ENCODE peak calls at places on chromosomes 1 and 21, in four cellular contexts. Z is cardiac muscle cell, E is ascending aorta, P is dorsolateral prefrontal cortex. F is an unnamed sample.

GRCh38 chr1:20343149-20343936 is 52.7 kb downstream of the VWA5B1 start:
- DNase-seq in P (no peak), Z (peak; percentile 61), E (no peak), F (peak; percentile 41)

GRCh38 chr1:12344611-12345299 is 114.9 kb downstream of the VPS13D start:
- DNase-seq in E (no peak), P (peak; percentile 66), Z (no peak), F (peak; percentile 44)

GRCh38 chr1:109198043-109198695 is 15.5 kb upstream of the SARS1 start:
- DNase-seq in E (peak; percentile 75), P (no peak), Z (peak; percentile 37), F (no peak)

GRCh38 chr1:116122955-116123757 is 12.0 kb downstream of the MAB21L3 start:
- DNase-seq in Z (no peak), P (no peak), E (no peak), F (no peak)

GRCh38 chr1:6180215-6180577 is at the start of gene CHD5:
- DNase-seq in P (no peak), E (peak; percentile 74), Z (no peak), F (peak; percentile 32)

GRCh38 chr1:217747156-217747769 is 116.1 kb downstream of the SPATA17 start:
- DNase-seq in P (no peak), E (no peak), Z (peak; percentile 43), F (no peak)

GRCh38 chr1:3816331-3817137 is 20.2 kb upstream of the LRRC47 start:
- DNase-seq in P (no peak), E (no peak), Z (no peak), F (no peak)

GRCh38 chr1:113760102-113760804 is 967 bp upstream of the PHTF1 start:
- DNase-seq in Z (no peak), E (no peak), P (no peak), F (no peak)

GRCh38 chr21:37087188-37087587 is 14.1 kb downstream of the TTC3 start:
- DNase-seq in E (no peak), Z (peak; percentile 5), P (no peak), F (peak; percentile 18)

GRCh38 chr1:226938903-226939438 is 1.1 kb upstream of the COQ8A start:
- DNase-seq in E (no peak), Z (no peak), P (no peak), F (no peak)

GRCh38 chr1:218537131-218537904 is 192.2 kb downstream of the TGFB2 start:
- DNase-seq in P (no peak), Z (no peak), E (no peak), F (no peak)

GRCh38 chr1:15095492-15095867 is 58.1 kb upstream of the TMEM51 start:
- DNase-seq in Z (no peak), P (no peak), E (no peak), F (no peak)

GRCh38 chr21:17903029-17903806 is 84.1 kb upstream of the C21orf91 start:
- DNase-seq in E (no peak), P (no peak), Z (peak; percentile 17), F (no peak)

GRCh38 chr1:75732703-75733102 is 8.2 kb downstream of the ACADM start:
- DNase-seq in P (no peak), Z (no peak), E (no peak), F (no peak)

GRCh38 chr1:151939141-151939540 is 29.8 kb upstream of the THEM4 start:
- DNase-seq in Z (no peak), E (no peak), P (no peak), F (no peak)

GRCh38 chr1:90925928-90926869 is 95.6 kb downstream of the ZNF644 start:
- DNase-seq in Z (no peak), E (no peak), P (no peak), F (no peak)

GRCh38 chr1:228408869-228409805 is 2.5 kb upstream of the TRIM11 start:
- DNase-seq in E (no peak), Z (no peak), P (no peak), F (no peak)

GRCh38 chr1:195714248-195714647 is 894.0 kb downstream of the KCNT2 start:
- DNase-seq in Z (no peak), P (no peak), E (no peak), F (no peak)

GRCh38 chr1:171509191-171509590 is 23.9 kb downstream of the PRRC2C start:
- DNase-seq in Z (no peak), P (no peak), E (no peak), F (no peak)

GRCh38 chr1:201848230-201848629 is 19.3 kb downstream of the IPO9 start:
- DNase-seq in Z (no peak), P (no peak), E (no peak), F (no peak)

GRCh38 chr1:65026235-65026634 is 59.9 kb upstream of the JAK1 start:
- DNase-seq in Z (no peak), E (no peak), P (no peak), F (no peak)

GRCh38 chr1:31712041-31712440 is 8.2 kb upstream of the COL16A1 start:
- DNase-seq in P (no peak), E (no peak), Z (no peak), F (no peak)

GRCh38 chr1:198187973-198188588 is 31.3 kb downstream of the NEK7 start:
- DNase-seq in P (no peak), E (no peak), Z (no peak), F (no peak)

GRCh38 chr1:193479187-193479586 is 292.8 kb upstream of the B3GALT2 start:
- DNase-seq in P (no peak), Z (no peak), E (no peak), F (peak; percentile 91)

GRCh38 chr1:12690156-12690555 is 25.8 kb upstream of the AADACL3 start:
- DNase-seq in E (no peak), P (no peak), Z (no peak), F (no peak)

GRCh38 chr1:58922302-58923089 is 138.6 kb upstream of the JUN start:
- DNase-seq in Z (peak; percentile 43), E (no peak), P (no peak), F (peak; percentile 91)

GRCh38 chr21:41290106-41290799 is 26.3 kb upstream of the FAM3B start:
- DNase-seq in Z (no peak), P (no peak), E (no peak), F (no peak)

GRCh38 chr21:41294548-41295231 is 21.9 kb upstream of the FAM3B start:
- DNase-seq in E (no peak), P (no peak), Z (no peak), F (no peak)

DNA sequence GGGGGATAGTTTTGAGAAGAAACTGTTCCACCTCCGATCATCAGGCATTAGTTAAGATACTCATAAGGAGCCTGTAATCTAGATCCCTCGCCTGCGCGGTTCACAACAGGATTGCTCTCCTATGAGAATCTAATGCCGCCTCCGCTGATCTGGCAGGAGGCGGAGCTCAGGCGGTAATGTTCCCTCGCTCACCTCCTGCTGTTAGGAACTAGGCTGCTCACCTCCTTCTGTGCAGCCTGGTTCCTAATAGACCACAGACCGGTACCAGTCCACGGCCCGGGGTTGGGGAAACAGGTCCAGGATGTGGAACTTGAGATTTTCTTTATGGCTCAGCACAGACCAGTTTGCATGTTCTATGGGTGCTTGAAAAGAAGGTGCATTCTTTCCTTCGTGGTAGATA is 27.2 kb upstream of the FAM3B start:
- DNase-seq in P (no peak), E (no peak), Z (no peak), F (no peak)
- TF ChIP-seq CTCF in P (no peak), E (no peak), Z (no peak), F (no peak)

DNA sequence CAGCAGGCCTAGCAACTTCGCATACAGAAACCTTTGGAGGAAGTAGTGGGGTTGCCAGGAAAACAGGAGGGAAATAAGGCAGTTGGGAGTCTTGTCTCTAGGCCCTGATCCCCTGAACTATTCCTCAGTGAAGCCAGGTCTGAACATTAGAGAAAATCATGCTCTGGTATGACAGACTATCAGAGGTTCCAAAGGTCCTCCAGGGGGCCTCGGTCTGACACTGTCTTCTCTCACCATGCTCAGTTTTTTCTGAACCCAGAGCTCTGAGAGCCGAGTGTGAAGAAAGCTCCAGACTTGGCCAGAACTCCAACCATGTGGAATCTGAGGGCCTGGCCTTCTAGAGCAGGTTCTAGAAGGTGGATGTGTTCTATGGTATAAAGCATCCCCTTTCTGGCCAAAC is 4.0 kb downstream of the TOMM40L start:
- DNase-seq in E (no peak), Z (peak; percentile 38), P (no peak), F (no peak)
- TF ChIP-seq CTCF in E (no peak), Z (no peak), P (no peak), F (no peak)

GRCh38 chr21:43718872-43719747 is at the start of gene PDXK:
- DNase-seq in P (peak; percentile 77), Z (peak; percentile 92), E (peak; percentile 92), F (peak; percentile 84)
- TF ChIP-seq CTCF in P (peak; percentile 24), Z (peak; percentile 3), E (no peak), F (no peak)

DNA sequence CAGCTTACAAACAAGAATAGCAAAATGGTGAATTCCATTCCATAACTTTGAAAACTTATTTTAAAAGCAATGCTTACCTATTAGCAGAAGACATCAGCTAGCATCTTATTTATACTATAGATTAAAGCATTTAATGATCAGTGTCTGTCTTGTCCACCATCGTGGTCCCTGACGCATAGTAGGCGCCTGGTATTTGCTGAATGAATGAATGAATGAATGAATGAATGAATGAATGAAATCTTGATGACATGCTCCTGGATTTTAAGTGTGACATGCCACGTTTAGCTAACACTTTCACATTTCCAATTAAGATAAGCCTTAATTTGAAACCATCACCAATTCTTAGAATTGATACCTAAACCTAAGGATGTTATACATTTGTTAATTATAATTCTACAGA is 39.9 kb downstream of the COP1 start:
- DNase-seq in P (no peak), Z (no peak), E (no peak), F (no peak)
- TF ChIP-seq CTCF in P (no peak), Z (no peak), E (no peak), F (no peak)

GRCh38 chr1:164240081-164240480 is 318.9 kb upstream of the PBX1 start:
- DNase-seq in P (no peak), E (no peak), Z (peak; percentile 49), F (no peak)
- TF ChIP-seq CTCF in P (no peak), E (peak; percentile 15), Z (peak; percentile 15), F (no peak)

GRCh38 chr1:44170281-44170823 is 28.9 kb upstream of the KLF18 start:
- DNase-seq in P (no peak), Z (no peak), E (no peak), F (no peak)

GRCh38 chr1:44174630-44175029 is 33.2 kb upstream of the KLF18 start:
- DNase-seq in Z (no peak), P (no peak), E (no peak), F (no peak)
- TF ChIP-seq CTCF in Z (no peak), P (no peak), E (no peak), F (no peak)

GRCh38 chr1:161121042-161121441 is 3.1 kb downstream of the NIT1 start:
- DNase-seq in P (no peak), E (no peak), Z (no peak), F (no peak)

GRCh38 chr1:161117681-161118581 is at the start of the genes NIT1 and PFDN2:
- DNase-seq in E (peak; percentile 92), P (peak; percentile 80), Z (peak; percentile 93), F (peak; percentile 92)

GRCh38 chr1:161119017-161119378 is 1.1 kb downstream of the NIT1 start:
- DNase-seq in E (no peak), P (no peak), Z (no peak), F (peak; percentile 66)

GRCh38 chr1:161121838-161122237 is 3.9 kb downstream of the NIT1 start:
- DNase-seq in Z (no peak), E (no peak), P (no peak), F (no peak)

GRCh38 chr1:161119379-161120061 is 1.6 kb downstream of the NIT1 start:
- DNase-seq in E (peak; percentile 81), Z (peak; percentile 43), P (no peak), F (peak; percentile 85)
- TF ChIP-seq CTCF in E (peak; percentile 39), Z (peak; percentile 56), P (no peak), F (peak; percentile 68)

F was measured in activated CD8-positive, alpha-beta T cell treated with anti-CD3 and anti-CD28 coated beads for 36 hours.